ENCODE peak calls at places on chromosomes 12 and 14, in seven cellular contexts. One of them, this sample, is unnamed. For H3K9me3, the result is how much of the 10 kb centered on the place peaks cover.

GRCh38 chr12:64243809-64244208 is 21.7 kb upstream of the KICS2 start:
- DNase-seq in breast epithelium: no peak
- DNase-seq in prostate gland: no peak
- DNase-seq in SK-N-MC: no peak
- DNase-seq in endothelial cell of umbilical vein: no peak
- DNase-seq in GM12878: no peak
- DNase-seq in K562: no peak
- DNase-seq in this sample: no peak

GRCh38 chr14:100683578-100683977 is 43.1 kb upstream of the DLK1 start:
- DNase-seq in breast epithelium: no peak
- DNase-seq in prostate gland: no peak
- DNase-seq in SK-N-MC: no peak
- DNase-seq in endothelial cell of umbilical vein: no peak
- DNase-seq in GM12878: no peak
- DNase-seq in K562: no peak
- DNase-seq in this sample: no peak

GRCh38 chr12:23757541-23757962 is 191.9 kb downstream of the SOX5 start:
- DNase-seq in breast epithelium: no peak
- DNase-seq in prostate gland: no peak
- DNase-seq in SK-N-MC: no peak
- DNase-seq in endothelial cell of umbilical vein: peak
- DNase-seq in GM12878: no peak
- DNase-seq in K562: no peak
- DNase-seq in this sample: no peak

GRCh38 chr14:63800651-63801385 is 52.0 kb upstream of the SYNE2 start:
- DNase-seq in breast epithelium: no peak
- DNase-seq in prostate gland: no peak
- DNase-seq in SK-N-MC: no peak
- DNase-seq in endothelial cell of umbilical vein: no peak
- DNase-seq in GM12878: no peak
- DNase-seq in K562: no peak
- DNase-seq in this sample: no peak

GRCh38 chr14:101195309-101195724 is 291.8 kb upstream of the RTL1 start:
- DNase-seq in breast epithelium: no peak
- DNase-seq in prostate gland: no peak
- DNase-seq in SK-N-MC: no peak
- DNase-seq in endothelial cell of umbilical vein: no peak
- DNase-seq in GM12878: no peak
- DNase-seq in K562: no peak
- DNase-seq in this sample: peak

GRCh38 chr12:28258998-28259397 is 68.7 kb downstream of the CCDC91 start:
- DNase-seq in breast epithelium: no peak
- DNase-seq in prostate gland: no peak
- DNase-seq in SK-N-MC: no peak
- DNase-seq in endothelial cell of umbilical vein: no peak
- DNase-seq in GM12878: no peak
- DNase-seq in K562: no peak
- DNase-seq in this sample: no peak

GRCh38 chr12:14723763-14724162 is 27.4 kb upstream of the GUCY2C start:
- DNase-seq in breast epithelium: no peak
- DNase-seq in prostate gland: peak
- DNase-seq in SK-N-MC: peak
- DNase-seq in endothelial cell of umbilical vein: peak
- DNase-seq in GM12878: peak
- DNase-seq in K562: peak
- DNase-seq in this sample: no peak

GRCh38 chr12:80702889-80703605 is 4.4 kb upstream of the MYF6 start:
- DNase-seq in breast epithelium: no peak
- DNase-seq in prostate gland: no peak
- DNase-seq in SK-N-MC: no peak
- DNase-seq in endothelial cell of umbilical vein: no peak
- DNase-seq in GM12878: peak
- DNase-seq in K562: no peak
- DNase-seq in this sample: no peak

GRCh38 chr14:28609228-28609828 is 157.3 kb upstream of the FOXG1 start:
- DNase-seq in breast epithelium: peak
- DNase-seq in prostate gland: peak
- DNase-seq in SK-N-MC: peak
- DNase-seq in endothelial cell of umbilical vein: peak
- DNase-seq in GM12878: no peak
- DNase-seq in K562: peak
- DNase-seq in this sample: no peak

GRCh38 chr14:51304956-51305355 is 64.9 kb downstream of the TMX1 start:
- DNase-seq in breast epithelium: no peak
- DNase-seq in prostate gland: no peak
- DNase-seq in SK-N-MC: peak
- DNase-seq in endothelial cell of umbilical vein: no peak
- DNase-seq in GM12878: no peak
- DNase-seq in K562: no peak
- DNase-seq in this sample: no peak

GRCh38 chr14:77580477-77580876 is 36.0 kb downstream of the SPTLC2 start:
- DNase-seq in breast epithelium: no peak
- DNase-seq in prostate gland: no peak
- DNase-seq in SK-N-MC: no peak
- DNase-seq in endothelial cell of umbilical vein: no peak
- DNase-seq in GM12878: no peak
- DNase-seq in K562: no peak
- DNase-seq in this sample: no peak

GRCh38 chr12:27528788-27529187 is 4.8 kb downstream of the PPFIBP1 start:
- DNase-seq in breast epithelium: no peak
- DNase-seq in prostate gland: no peak
- DNase-seq in SK-N-MC: no peak
- DNase-seq in endothelial cell of umbilical vein: no peak
- DNase-seq in GM12878: no peak
- DNase-seq in K562: no peak
- DNase-seq in this sample: no peak

GRCh38 chr14:34450542-34450915 is 11.5 kb downstream of the SPTSSA start:
- DNase-seq in breast epithelium: no peak
- DNase-seq in prostate gland: no peak
- DNase-seq in SK-N-MC: no peak
- DNase-seq in endothelial cell of umbilical vein: peak
- DNase-seq in GM12878: no peak
- DNase-seq in K562: no peak
- DNase-seq in this sample: no peak

GRCh38 chr12:50661300-50662120 is 102.4 kb upstream of the ATF1 start:
- DNase-seq in breast epithelium: no peak
- DNase-seq in prostate gland: no peak
- DNase-seq in SK-N-MC: no peak
- DNase-seq in endothelial cell of umbilical vein: no peak
- DNase-seq in GM12878: peak
- DNase-seq in K562: no peak
- DNase-seq in this sample: no peak

GRCh38 chr12:120352117-120352516 is 16.8 kb downstream of the MSI1 start:
- DNase-seq in breast epithelium: no peak
- DNase-seq in prostate gland: no peak
- DNase-seq in SK-N-MC: no peak
- DNase-seq in endothelial cell of umbilical vein: no peak
- DNase-seq in GM12878: no peak
- DNase-seq in K562: no peak
- DNase-seq in this sample: no peak

GRCh38 chr14:104355949-104356737 is 217.8 kb downstream of the KIF26A start:
- DNase-seq in breast epithelium: no peak
- DNase-seq in prostate gland: no peak
- DNase-seq in SK-N-MC: no peak
- DNase-seq in endothelial cell of umbilical vein: no peak
- DNase-seq in GM12878: no peak
- DNase-seq in K562: no peak
- DNase-seq in this sample: peak

GRCh38 chr14:104355101-104355691 is 216.8 kb downstream of the KIF26A start:
- DNase-seq in breast epithelium: no peak
- DNase-seq in prostate gland: no peak
- DNase-seq in SK-N-MC: no peak
- DNase-seq in endothelial cell of umbilical vein: no peak
- DNase-seq in GM12878: no peak
- DNase-seq in K562: peak
- DNase-seq in this sample: peak

GRCh38 chr14:104352493-104353220 is 214.3 kb downstream of the KIF26A start:
- DNase-seq in breast epithelium: no peak
- DNase-seq in prostate gland: no peak
- DNase-seq in SK-N-MC: no peak
- DNase-seq in endothelial cell of umbilical vein: no peak
- DNase-seq in GM12878: no peak
- DNase-seq in K562: no peak
- DNase-seq in this sample: no peak

GRCh38 chr14:104353221-104353920 is 215.0 kb downstream of the KIF26A start:
- DNase-seq in breast epithelium: no peak
- DNase-seq in prostate gland: no peak
- DNase-seq in SK-N-MC: no peak
- DNase-seq in endothelial cell of umbilical vein: no peak
- DNase-seq in GM12878: no peak
- DNase-seq in K562: no peak
- DNase-seq in this sample: no peak

DNA sequence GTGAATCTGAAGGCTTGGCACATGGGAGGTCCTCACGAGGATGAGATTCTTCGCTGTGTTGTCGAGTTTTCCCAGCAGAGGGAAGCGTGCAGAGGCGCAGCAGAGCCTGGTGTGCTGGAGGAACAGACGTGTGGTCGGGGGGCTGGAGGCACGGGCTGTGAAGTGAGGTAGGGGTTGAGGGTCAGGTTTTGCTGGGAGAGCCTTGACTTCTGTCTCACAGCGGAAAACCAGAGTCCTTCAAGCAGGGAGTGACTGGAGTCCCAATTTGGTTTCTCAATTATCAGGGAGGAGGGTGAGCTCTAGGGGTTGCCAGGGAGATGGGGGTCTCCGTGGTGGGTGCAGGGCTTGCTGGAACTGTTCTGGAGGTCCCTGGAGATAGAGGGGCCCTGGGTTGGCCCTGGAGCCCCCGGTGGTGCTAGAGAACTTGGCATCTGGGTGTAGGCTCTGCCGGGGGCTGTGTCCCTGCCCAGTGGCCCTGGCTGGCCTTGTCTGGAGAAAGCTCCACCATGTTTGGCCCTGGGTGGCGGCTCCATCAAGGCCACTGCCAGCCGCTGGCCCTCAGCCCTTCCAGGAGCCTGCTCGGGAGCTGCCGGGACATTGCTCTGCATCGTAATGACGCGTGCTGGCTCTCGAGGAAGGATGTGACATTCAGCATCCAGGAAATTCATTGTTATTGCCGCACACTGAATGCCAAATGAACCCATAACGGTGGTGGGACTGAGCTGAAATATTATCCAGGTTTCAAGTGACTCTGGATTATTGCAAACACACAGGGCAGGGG is 215.7 kb downstream of the KIF26A start:
- DNase-seq in breast epithelium: no peak
- DNase-seq in prostate gland: no peak
- DNase-seq in SK-N-MC: no peak
- DNase-seq in endothelial cell of umbilical vein: peak
- DNase-seq in GM12878: no peak
- DNase-seq in K562: no peak
- DNase-seq in this sample: peak
- TF ChIP-seq POLR2AphosphoS5 in breast epithelium: no peak
- TF ChIP-seq POLR2AphosphoS5 in prostate gland: no peak
- TF ChIP-seq POLR2AphosphoS5 in SK-N-MC: no peak
- TF ChIP-seq POLR2AphosphoS5 in endothelial cell of umbilical vein: no peak
- TF ChIP-seq POLR2AphosphoS5 in GM12878: no peak
- TF ChIP-seq POLR2AphosphoS5 in K562: no peak
- TF ChIP-seq POLR2AphosphoS5 in this sample: peak

GRCh38 chr12:132582058-132582420 is 28.3 kb downstream of the LRCOL1 start:
- DNase-seq in breast epithelium: no peak
- DNase-seq in prostate gland: no peak
- DNase-seq in SK-N-MC: no peak
- DNase-seq in endothelial cell of umbilical vein: no peak
- DNase-seq in GM12878: no peak
- DNase-seq in K562: no peak
- DNase-seq in this sample: no peak
- H3K9me3 ChIP-seq in breast epithelium: under half
- H3K9me3 ChIP-seq in prostate gland: under half
- H3K9me3 ChIP-seq in SK-N-MC: under half
- H3K9me3 ChIP-seq in endothelial cell of umbilical vein: under half
- H3K9me3 ChIP-seq in GM12878: under half
- H3K9me3 ChIP-seq in K562: under half
- H3K9me3 ChIP-seq in this sample: under half

DNA sequence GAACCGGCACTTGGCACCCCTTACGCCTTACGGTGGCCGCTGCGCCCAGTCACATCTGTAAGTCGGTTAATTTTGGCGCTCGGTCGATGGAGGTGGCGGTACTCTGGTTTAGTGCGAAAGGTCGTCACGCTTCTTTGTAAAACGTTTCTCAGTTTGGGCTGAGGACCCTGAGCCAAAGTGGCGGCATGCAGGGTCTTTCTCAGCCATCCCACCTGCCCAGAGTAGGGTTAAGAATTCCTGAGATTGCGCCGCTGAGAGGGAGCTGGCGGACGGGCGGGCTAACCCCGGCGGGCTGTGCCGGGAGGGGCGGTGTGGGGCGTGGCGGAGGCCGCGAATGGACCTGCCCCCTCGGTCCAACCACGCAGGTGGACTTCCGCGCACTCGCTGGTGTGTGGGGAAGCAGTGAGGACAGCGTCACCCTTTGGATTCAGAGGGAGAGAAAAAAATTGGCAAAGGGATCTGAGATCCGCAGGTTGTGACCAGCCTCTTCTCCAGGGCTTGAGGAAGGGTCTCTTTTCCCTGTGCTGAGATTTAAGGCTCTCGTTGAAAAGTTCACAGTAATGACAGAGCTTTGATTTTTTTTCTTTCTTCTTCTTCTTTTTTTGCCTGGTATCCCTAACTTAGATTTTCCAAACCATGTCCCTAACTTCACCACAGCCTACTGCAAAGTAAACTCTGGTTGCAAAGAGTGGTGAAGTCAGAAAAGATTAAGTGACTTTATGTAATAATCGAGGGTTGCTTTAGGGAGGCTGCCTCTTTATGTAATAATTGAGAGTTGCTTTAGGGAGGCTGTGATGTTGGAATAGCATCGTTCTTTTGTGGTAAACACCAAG is 602 bp upstream of the FBXO33 start:
- DNase-seq in breast epithelium: peak
- DNase-seq in prostate gland: peak
- DNase-seq in SK-N-MC: no peak
- DNase-seq in endothelial cell of umbilical vein: peak
- DNase-seq in GM12878: peak
- DNase-seq in K562: peak
- DNase-seq in this sample: peak
- TF ChIP-seq POLR2AphosphoS5 in breast epithelium: peak
- TF ChIP-seq POLR2AphosphoS5 in prostate gland: peak
- TF ChIP-seq POLR2AphosphoS5 in SK-N-MC: peak
- TF ChIP-seq POLR2AphosphoS5 in endothelial cell of umbilical vein: peak
- TF ChIP-seq POLR2AphosphoS5 in GM12878: peak
- TF ChIP-seq POLR2AphosphoS5 in K562: no peak
- TF ChIP-seq POLR2AphosphoS5 in this sample: peak

GRCh38 chr12:133046698-133047097 is 9.4 kb downstream of the ZNF84 start:
- DNase-seq in breast epithelium: no peak
- DNase-seq in prostate gland: no peak
- DNase-seq in SK-N-MC: no peak
- DNase-seq in endothelial cell of umbilical vein: no peak
- DNase-seq in GM12878: no peak
- DNase-seq in K562: no peak
- DNase-seq in this sample: no peak
- H3K9me3 ChIP-seq in breast epithelium: half or more
- H3K9me3 ChIP-seq in prostate gland: under half
- H3K9me3 ChIP-seq in SK-N-MC: half or more
- H3K9me3 ChIP-seq in endothelial cell of umbilical vein: under half
- H3K9me3 ChIP-seq in GM12878: half or more
- H3K9me3 ChIP-seq in K562: under half
- H3K9me3 ChIP-seq in this sample: half or more

This sample was measured in spleen.